ENCODE peak calls at places on chromosomes 6 and 20, in nine cellular contexts. F is tibial nerve; P is sigmoid colon; V is cardiac muscle cell; G is ascending aorta; K is effector memory CD4-positive, alpha-beta T cell; S is fibroblast of lung; M is vagina; Z is GM23248. A is an unnamed sample.

GRCh38 chr20:63833776-63834544 is 2.9 kb upstream of the ZBTB46 start:
- DNase-seq in F (no peak), P (no peak), V (no peak), G (no peak), K (no peak), S (peak; percentile 91), M (no peak), Z (no peak), A (no peak)

GRCh38 chr6:148470606-148471299 is 128.1 kb downstream of the SASH1 start:
- DNase-seq in F (no peak), P (no peak), V (no peak), G (no peak), K (no peak), S (no peak), M (peak; percentile 78), Z (no peak), A (no peak)

GRCh38 chr6:3209114-3210023 is 18.1 kb downstream of the TUBB2B start:
- DNase-seq in F (no peak), P (no peak), V (peak; percentile 93), G (peak; percentile 70), K (no peak), S (peak; percentile 93), M (no peak), Z (peak; percentile 99), A (no peak)

GRCh38 chr6:37794825-37795224 is 24.7 kb upstream of the ZFAND3 start:
- DNase-seq in F (no peak), P (no peak), V (no peak), G (peak; percentile 70), K (no peak), S (peak; percentile 60), M (no peak), Z (peak; percentile 80), A (no peak)

GRCh38 chr6:31042801-31043200 is 32.5 kb downstream of the MUC22 start:
- DNase-seq in F (peak; percentile 26), P (no peak), V (peak; percentile 70), G (no peak), K (no peak), S (peak; percentile 60), M (no peak), Z (peak; percentile 63), A (no peak)

GRCh38 chr6:28589952-28590340 is 64.3 kb downstream of the GPX5 start:
- DNase-seq in F (no peak), P (no peak), V (no peak), G (no peak), K (no peak), S (no peak), M (no peak), Z (peak; percentile 10), A (no peak)

GRCh38 chr6:31094389-31094881 is 17.9 kb downstream of the C6orf15 start:
- DNase-seq in F (no peak), P (no peak), V (peak; percentile 22), G (no peak), K (no peak), S (no peak), M (no peak), Z (peak; percentile 51), A (no peak)

GRCh38 chr20:53738039-53738944 is 144.7 kb upstream of the ZNF217 start:
- DNase-seq in F (peak; percentile 41), P (no peak), V (peak; percentile 85), G (no peak), K (no peak), S (peak; percentile 88), M (no peak), Z (peak; percentile 96), A (peak; percentile 70)

GRCh38 chr6:163739968-163740367 is 325.4 kb downstream of the QKI start:
- DNase-seq in F (no peak), P (no peak), V (no peak), G (no peak), K (no peak), S (no peak), M (no peak), Z (no peak), A (no peak)

GRCh38 chr6:64860203-64860602 is 846.8 kb downstream of the EYS start:
- DNase-seq in F (no peak), P (peak; percentile 52), V (no peak), G (no peak), K (no peak), S (no peak), M (peak; percentile 70), Z (no peak), A (no peak)

GRCh38 chr6:123316733-123317323 is 319.9 kb downstream of the TRDN start:
- DNase-seq in F (no peak), P (no peak), V (peak; percentile 15), G (no peak), K (no peak), S (peak; percentile 37), M (no peak), Z (peak; percentile 39), A (no peak)

GRCh38 chr6:139820191-139820590 is 445.7 kb upstream of the CITED2 start:
- DNase-seq in F (no peak), P (no peak), V (peak; percentile 42), G (no peak), K (no peak), S (peak; percentile 79), M (no peak), Z (peak; percentile 62), A (no peak)

GRCh38 chr6:68635706-68636513 is 828 bp downstream of the ADGRB3 start:
- DNase-seq in F (no peak), P (peak; percentile 73), V (peak; percentile 38), G (peak; percentile 72), K (no peak), S (peak; percentile 53), M (no peak), Z (peak; percentile 30), A (peak; percentile 65)

GRCh38 chr6:132764370-132764769 is 6.7 kb upstream of the VNN2 start:
- DNase-seq in F (no peak), P (no peak), V (peak; percentile 88), G (no peak), K (no peak), S (peak; percentile 80), M (no peak), Z (peak; percentile 95), A (no peak)

GRCh38 chr6:33426590-33427563 is 7.0 kb downstream of the SYNGAP1 start:
- DNase-seq in F (no peak), P (no peak), V (no peak), G (no peak), K (peak; percentile 48), S (no peak), M (no peak), Z (peak; percentile 62), A (no peak)

GRCh38 chr6:4778086-4778485 is 1.9 kb downstream of the CDYL start:
- DNase-seq in F (no peak), P (no peak), V (no peak), G (no peak), K (no peak), S (no peak), M (no peak), Z (peak; percentile 59), A (no peak)

GRCh38 chr20:19275630-19276071 is 63.2 kb downstream of the SLC24A3 start:
- DNase-seq in F (peak; percentile 53), P (peak; percentile 93), V (peak; percentile 62), G (peak; percentile 73), K (no peak), S (peak; percentile 65), M (peak; percentile 95), Z (peak; percentile 13), A (peak; percentile 70)

DNA sequence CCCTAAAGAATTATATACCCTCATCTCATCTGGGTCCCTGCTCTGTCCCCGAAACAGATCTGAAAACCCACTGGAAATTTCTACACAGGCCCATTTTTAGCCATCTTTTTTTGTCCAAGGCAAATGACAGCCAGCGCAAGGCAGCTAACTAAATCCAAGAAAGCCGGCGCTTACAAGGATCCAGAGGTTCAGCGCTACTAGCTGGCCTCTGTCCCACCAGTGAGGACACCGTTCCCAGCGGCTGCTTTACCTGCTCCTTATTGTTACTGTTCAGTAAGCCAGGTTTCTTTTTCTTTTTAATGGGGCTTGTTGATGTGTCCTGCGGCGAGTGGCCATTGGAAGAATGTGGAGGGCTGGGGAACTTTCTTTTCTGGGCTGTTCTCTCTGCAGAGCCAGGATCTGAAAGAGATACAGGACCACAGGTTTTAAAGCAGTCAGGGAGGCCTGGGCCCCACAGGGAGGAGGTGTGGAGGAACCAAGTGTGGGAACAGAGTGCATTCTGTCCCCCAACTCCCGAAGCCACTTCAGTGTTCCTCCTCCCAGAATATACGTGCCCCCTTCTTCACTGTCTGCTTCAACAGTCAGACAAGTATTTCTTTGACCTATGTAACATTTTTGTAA is 46.6 kb downstream of the ZMYND8 start:
- DNase-seq in F (no peak), P (peak; percentile 84), V (no peak), G (no peak), K (no peak), S (no peak), M (no peak), Z (no peak), A (no peak)
- H3K27ac ChIP-seq in F (no peak overlapping the region), P (peak overlapping the region; percentile 94), V (peak overlapping the region; percentile 56), G (peak overlapping the region; percentile 81), K (no peak overlapping the region), S (no peak overlapping the region), M (no peak overlapping the region), Z (no peak overlapping the region), A (peak overlapping the region; percentile 18)

GRCh38 chr6:169802790-169803189 is 51.4 kb downstream of the ERMARD start:
- DNase-seq in F (no peak), P (no peak), V (no peak), G (no peak), K (no peak), S (no peak), M (no peak), Z (no peak), A (no peak)
- H3K4me1 ChIP-seq in F (peaks cover 8% of the 10 kb centered on the region), P (no peaks in the 10 kb centered on the region), V (no peaks in the 10 kb centered on the region), G (no peaks in the 10 kb centered on the region), K (peaks cover 6% of the 10 kb centered on the region), S (no peaks in the 10 kb centered on the region), M (no peaks in the 10 kb centered on the region), Z (peaks cover 5% of the 10 kb centered on the region), A (peaks cover 4% of the 10 kb centered on the region)

GRCh38 chr20:47251154-47252020 is 105.1 kb downstream of the ZMYND8 start:
- DNase-seq in F (no peak), P (no peak), V (no peak), G (no peak), K (no peak), S (no peak), M (no peak), Z (no peak), A (no peak)
- H3K36me3 ChIP-seq in F (no peaks in the 10 kb centered on the region), P (peaks cover 17% of the 10 kb centered on the region), V (peaks cover 18% of the 10 kb centered on the region), G (peaks cover 38% of the 10 kb centered on the region), K (peaks cover 64% of the 10 kb centered on the region), S (peaks cover 8% of the 10 kb centered on the region), M (no peaks in the 10 kb centered on the region), Z (peaks cover 10% of the 10 kb centered on the region), A (peaks cover 49% of the 10 kb centered on the region)

GRCh38 chr20:1777476-1777820 is 117.8 kb upstream of the SIRPA start:
- DNase-seq in F (no peak), P (no peak), V (no peak), G (no peak), K (no peak), S (no peak), M (no peak), Z (no peak), A (no peak)
- H3K27ac ChIP-seq in F (peak overlapping the region; percentile 20), P (peak overlapping the region; percentile 55), V (no peak overlapping the region), G (no peak overlapping the region), K (no peak overlapping the region), S (no peak overlapping the region), M (no peak overlapping the region), Z (peak overlapping the region; percentile 72), A (no peak overlapping the region)

A was measured in upper lobe of right lung.